ENCODE peak calls at places on chromosomes 13 and 19, in five cellular contexts. One of them, this sample, is unnamed.

GRCh38 chr13:102132896-102133295 is 269.0 kb downstream of the FGF14 start:
- DNase-seq in HepG2: no peak
- DNase-seq in GM12878: no peak
- DNase-seq in K562: no peak
- DNase-seq in SK-N-SH: no peak
- DNase-seq in this sample: no peak

GRCh38 chr19:31962565-31962996 is 382.8 kb upstream of the ZNF507 start:
- DNase-seq in GM12878: no peak
- DNase-seq in SK-N-SH: no peak
- DNase-seq in HepG2: peak
- DNase-seq in K562: no peak
- DNase-seq in this sample: no peak

GRCh38 chr19:52336976-52337375 is 933 bp downstream of the ZNF610 start:
- DNase-seq in HepG2: no peak
- DNase-seq in GM12878: no peak
- DNase-seq in K562: no peak
- DNase-seq in SK-N-SH: peak
- DNase-seq in this sample: no peak

GRCh38 chr19:12873891-12874745 is 7.1 kb downstream of the DNASE2 start:
- DNase-seq in GM12878: no peak
- DNase-seq in SK-N-SH: peak
- DNase-seq in HepG2: no peak
- DNase-seq in K562: no peak
- DNase-seq in this sample: no peak

GRCh38 chr19:10419646-10420443 is 493 bp upstream of the PDE4A start:
- DNase-seq in SK-N-SH: peak
- DNase-seq in GM12878: no peak
- DNase-seq in HepG2: no peak
- DNase-seq in K562: peak
- DNase-seq in this sample: peak

GRCh38 chr19:47523473-47523872 is 8.6 kb upstream of the NAPA start:
- DNase-seq in HepG2: peak
- DNase-seq in SK-N-SH: no peak
- DNase-seq in GM12878: no peak
- DNase-seq in K562: no peak
- DNase-seq in this sample: no peak

GRCh38 chr13:103246581-103247200 is 180.5 kb upstream of the SLC10A2 start:
- DNase-seq in GM12878: no peak
- DNase-seq in K562: no peak
- DNase-seq in SK-N-SH: no peak
- DNase-seq in HepG2: no peak
- DNase-seq in this sample: no peak

GRCh38 chr19:1774999-1775772 is 21.9 kb downstream of the ONECUT3 start:
- DNase-seq in SK-N-SH: peak
- DNase-seq in HepG2: no peak
- DNase-seq in K562: peak
- DNase-seq in GM12878: no peak
- DNase-seq in this sample: peak

GRCh38 chr13:50910483-50910805 is 853 bp downstream of the RNASEH2B start:
- DNase-seq in HepG2: peak
- DNase-seq in GM12878: no peak
- DNase-seq in K562: peak
- DNase-seq in SK-N-SH: peak
- DNase-seq in this sample: peak

GRCh38 chr19:10450191-10450852 is 30.0 kb downstream of the PDE4A start:
- DNase-seq in HepG2: no peak
- DNase-seq in SK-N-SH: peak
- DNase-seq in GM12878: no peak
- DNase-seq in K562: no peak
- DNase-seq in this sample: no peak

GRCh38 chr13:92592757-92593156 is 633.9 kb upstream of the GPC6 start:
- DNase-seq in K562: no peak
- DNase-seq in HepG2: no peak
- DNase-seq in GM12878: no peak
- DNase-seq in SK-N-SH: no peak
- DNase-seq in this sample: no peak

GRCh38 chr19:34555447-34555846 is 73.9 kb downstream of the WTIP start:
- DNase-seq in SK-N-SH: no peak
- DNase-seq in GM12878: no peak
- DNase-seq in HepG2: peak
- DNase-seq in K562: no peak
- DNase-seq in this sample: peak

GRCh38 chr19:48169974-48170803 is at the start of the genes LIG1 and ZSWIM9:
- DNase-seq in K562: peak
- DNase-seq in SK-N-SH: peak
- DNase-seq in HepG2: peak
- DNase-seq in GM12878: peak
- DNase-seq in this sample: peak

GRCh38 chr13:72886272-72887062 is 104.5 kb downstream of the PIBF1 start:
- DNase-seq in HepG2: no peak
- DNase-seq in GM12878: no peak
- DNase-seq in K562: no peak
- DNase-seq in SK-N-SH: no peak
- DNase-seq in this sample: no peak

GRCh38 chr13:41970022-41970421 is 9.1 kb upstream of the VWA8 start:
- DNase-seq in GM12878: no peak
- DNase-seq in SK-N-SH: no peak
- DNase-seq in K562: no peak
- DNase-seq in HepG2: no peak
- DNase-seq in this sample: no peak

GRCh38 chr13:23147827-23148226 is 33.0 kb upstream of the SGCG start:
- DNase-seq in SK-N-SH: no peak
- DNase-seq in HepG2: no peak
- DNase-seq in GM12878: no peak
- DNase-seq in K562: no peak
- DNase-seq in this sample: no peak

GRCh38 chr13:91174886-91175501 is 172.5 kb upstream of the MIR17HG start:
- DNase-seq in K562: no peak
- DNase-seq in HepG2: no peak
- DNase-seq in SK-N-SH: no peak
- DNase-seq in GM12878: no peak
- DNase-seq in this sample: no peak

GRCh38 chr19:13022859-13023636 is 27.8 kb downstream of the NFIX start:
- DNase-seq in K562: peak
- DNase-seq in HepG2: peak
- DNase-seq in SK-N-SH: peak
- DNase-seq in GM12878: no peak
- DNase-seq in this sample: peak

GRCh38 chr13:25806304-25806974 is 245.4 kb downstream of the SHISA2 start:
- DNase-seq in K562: no peak
- DNase-seq in SK-N-SH: no peak
- DNase-seq in GM12878: peak
- DNase-seq in HepG2: no peak
- DNase-seq in this sample: no peak

GRCh38 chr19:28465317-28466086 is 747.4 kb downstream of the UQCRFS1 start:
- DNase-seq in HepG2: no peak
- DNase-seq in SK-N-SH: no peak
- DNase-seq in K562: no peak
- DNase-seq in GM12878: no peak
- DNase-seq in this sample: no peak

GRCh38 chr19:10452726-10453620 is 32.6 kb downstream of the PDE4A start:
- DNase-seq in HepG2: no peak
- DNase-seq in SK-N-SH: peak
- DNase-seq in K562: no peak
- DNase-seq in GM12878: no peak
- DNase-seq in this sample: no peak

GRCh38 chr13:27395007-27395510 is 29.4 kb upstream of the GTF3A start:
- DNase-seq in HepG2: no peak
- DNase-seq in GM12878: no peak
- DNase-seq in SK-N-SH: no peak
- DNase-seq in K562: no peak
- DNase-seq in this sample: no peak

GRCh38 chr13:20721454-20722357 is 18.2 kb downstream of the IL17D start:
- DNase-seq in HepG2: no peak
- DNase-seq in SK-N-SH: peak
- DNase-seq in K562: peak
- DNase-seq in GM12878: no peak
- DNase-seq in this sample: no peak

GRCh38 chr13:114129649-114130062 is 2.8 kb downstream of the RASA3 start:
- DNase-seq in GM12878: no peak
- DNase-seq in K562: no peak
- DNase-seq in HepG2: no peak
- DNase-seq in SK-N-SH: no peak
- DNase-seq in this sample: no peak

GRCh38 chr19:51108805-51109146 is 567 bp upstream of the CTU1 start:
- DNase-seq in HepG2: no peak
- DNase-seq in GM12878: no peak
- DNase-seq in K562: no peak
- DNase-seq in SK-N-SH: no peak
- DNase-seq in this sample: no peak

GRCh38 chr13:113417008-113417735 is 36.1 kb downstream of the ADPRHL1 start:
- DNase-seq in K562: no peak
- DNase-seq in SK-N-SH: no peak
- DNase-seq in GM12878: no peak
- DNase-seq in HepG2: no peak
- DNase-seq in this sample: no peak

GRCh38 chr19:30799854-30800755 is 427.9 kb downstream of the ZNF536 start:
- DNase-seq in SK-N-SH: no peak
- DNase-seq in K562: peak
- DNase-seq in GM12878: no peak
- DNase-seq in HepG2: peak
- DNase-seq in this sample: peak

GRCh38 chr19:33622505-33622808 is 704 bp downstream of the CHST8 start:
- DNase-seq in K562: no peak
- DNase-seq in HepG2: no peak
- DNase-seq in SK-N-SH: peak
- DNase-seq in GM12878: no peak
- DNase-seq in this sample: peak

GRCh38 chr13:76638882-76639281 is 247.3 kb downstream of the KCTD12 start:
- DNase-seq in GM12878: no peak
- DNase-seq in HepG2: no peak
- DNase-seq in SK-N-SH: no peak
- DNase-seq in K562: no peak
- DNase-seq in this sample: no peak

GRCh38 chr13:77265336-77265735 is 61.6 kb downstream of the MYCBP2 start:
- DNase-seq in HepG2: no peak
- DNase-seq in K562: no peak
- DNase-seq in SK-N-SH: no peak
- DNase-seq in GM12878: no peak
- DNase-seq in this sample: no peak

GRCh38 chr13:56670563-56670962 is 470.2 kb upstream of the PRR20A start:
- DNase-seq in GM12878: no peak
- DNase-seq in HepG2: no peak
- DNase-seq in K562: no peak
- DNase-seq in SK-N-SH: no peak
- DNase-seq in this sample: no peak

DNA sequence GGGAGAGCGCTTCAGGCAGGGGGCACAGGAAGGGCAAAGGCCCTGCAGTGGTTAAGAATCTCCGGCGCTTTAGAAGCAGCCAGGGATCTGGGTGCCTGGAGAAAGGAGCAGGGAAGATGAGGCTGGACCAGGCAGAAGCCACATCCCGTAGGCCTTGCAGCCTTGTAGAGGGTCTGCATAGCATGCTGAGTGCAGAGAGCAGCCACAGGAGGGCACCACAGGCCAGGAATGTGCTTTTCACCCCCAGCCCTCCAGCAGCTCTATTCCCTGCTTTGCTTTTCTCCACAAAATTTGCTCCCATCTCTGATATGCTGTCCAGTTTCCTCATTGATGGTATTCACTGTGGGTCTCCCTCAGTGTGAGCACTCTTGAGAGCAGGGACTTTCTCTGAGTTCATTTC is 5.7 kb downstream of the WDR62 start:
- DNase-seq in HepG2: no peak
- DNase-seq in SK-N-SH: peak
- DNase-seq in GM12878: no peak
- DNase-seq in K562: peak
- DNase-seq in this sample: peak
- TF ChIP-seq FOXM1 in HepG2: no peak
- TF ChIP-seq FOXM1 in SK-N-SH: no peak
- TF ChIP-seq FOXM1 in GM12878: no peak
- TF ChIP-seq FOXM1 in K562: no peak
- TF ChIP-seq FOXM1 in this sample: no peak

GRCh38 chr13:46552302-46552680 is 679 bp upstream of the LRCH1 start:
- DNase-seq in GM12878: no peak
- DNase-seq in HepG2: no peak
- DNase-seq in SK-N-SH: no peak
- DNase-seq in K562: no peak
- DNase-seq in this sample: no peak

GRCh38 chr13:46552888-46553520 is at the start of gene LRCH1:
- DNase-seq in HepG2: peak
- DNase-seq in SK-N-SH: peak
- DNase-seq in GM12878: no peak
- DNase-seq in K562: peak
- DNase-seq in this sample: peak

GRCh38 chr13:46550822-46551221 is 2.1 kb upstream of the LRCH1 start:
- DNase-seq in GM12878: no peak
- DNase-seq in K562: no peak
- DNase-seq in SK-N-SH: no peak
- DNase-seq in HepG2: no peak
- DNase-seq in this sample: no peak

GRCh38 chr13:46553521-46553885 is 533 bp downstream of the LRCH1 start:
- DNase-seq in GM12878: no peak
- DNase-seq in HepG2: no peak
- DNase-seq in SK-N-SH: peak
- DNase-seq in K562: peak
- DNase-seq in this sample: no peak

GRCh38 chr13:46551410-46552301 is 1.3 kb upstream of the LRCH1 start:
- DNase-seq in K562: peak
- DNase-seq in HepG2: peak
- DNase-seq in GM12878: no peak
- DNase-seq in SK-N-SH: peak
- DNase-seq in this sample: peak
- TF ChIP-seq FOXM1 in K562: no peak
- TF ChIP-seq FOXM1 in HepG2: no peak
- TF ChIP-seq FOXM1 in GM12878: no peak
- TF ChIP-seq FOXM1 in SK-N-SH: no peak
- TF ChIP-seq FOXM1 in this sample: no peak

GRCh38 chr13:70923863-70924752 is 815.9 kb upstream of the KLHL1 start:
- DNase-seq in SK-N-SH: no peak
- DNase-seq in K562: no peak
- DNase-seq in HepG2: no peak
- DNase-seq in GM12878: no peak
- DNase-seq in this sample: no peak
- TF ChIP-seq FOXM1 in SK-N-SH: no peak
- TF ChIP-seq FOXM1 in K562: no peak
- TF ChIP-seq FOXM1 in HepG2: no peak
- TF ChIP-seq FOXM1 in GM12878: no peak
- TF ChIP-seq FOXM1 in this sample: no peak

GRCh38 chr19:9323557-9323918 is 441 bp upstream of the ZNF559 start:
- DNase-seq in SK-N-SH: peak
- DNase-seq in HepG2: peak
- DNase-seq in K562: peak
- DNase-seq in GM12878: peak
- DNase-seq in this sample: peak
- TF ChIP-seq FOXM1 in SK-N-SH: no peak
- TF ChIP-seq FOXM1 in HepG2: no peak
- TF ChIP-seq FOXM1 in K562: peak
- TF ChIP-seq FOXM1 in GM12878: no peak
- TF ChIP-seq FOXM1 in this sample: no peak

This sample was measured in HEK293T.